ENCODE peak calls at places on chromosomes 1 and 21, in eight cellular contexts. S is fibroblast of mammary gland, K is GM20000, H is lower leg skin, B is cardiac muscle cell, P is endothelial cell, J is fibroblast of lung, W is BJ. L is an unnamed sample.
A peak's percentile ranks its signal among the peaks of the same experiment; 100 is the strongest.

GRCh38 chr21:39107739-39108138 is 75.5 kb downstream of the PSMG1 start:
- DNase-seq in S (no peak), K (no peak), H (peak; percentile 69), B (no peak), P (no peak), J (no peak), W (no peak), L (no peak)

GRCh38 chr1:59020151-59020997 is 236.5 kb upstream of the JUN start:
- DNase-seq in S (peak; percentile 87), K (peak; percentile 73), H (peak; percentile 88), B (peak; percentile 78), P (no peak), J (peak; percentile 86), W (peak; percentile 36), L (peak; percentile 78)

GRCh38 chr1:54291276-54292014 is 91.5 kb downstream of the MRPL37 start:
- DNase-seq in S (no peak), K (no peak), H (no peak), B (no peak), P (no peak), J (no peak), W (no peak), L (no peak)

GRCh38 chr1:47793563-47793962 is 203.6 kb downstream of the TRABD2B start:
- DNase-seq in S (no peak), K (no peak), H (no peak), B (no peak), P (no peak), J (no peak), W (no peak), L (no peak)

GRCh38 chr1:206909167-206909882 is 12.1 kb downstream of the IL24 start:
- DNase-seq in S (no peak), K (peak; percentile 42), H (peak; percentile 91), B (no peak), P (peak; percentile 57), J (no peak), W (no peak), L (no peak)

GRCh38 chr1:110551278-110551809 is 32.4 kb upstream of the KCNA10 start:
- DNase-seq in S (no peak), K (no peak), H (no peak), B (no peak), P (no peak), J (no peak), W (no peak), L (no peak)

GRCh38 chr1:108590436-108590835 is 30.5 kb downstream of the EEIG2 start:
- DNase-seq in S (peak; percentile 53), K (no peak), H (no peak), B (peak; percentile 85), P (no peak), J (peak; percentile 27), W (no peak), L (no peak)

GRCh38 chr1:44803312-44804095 is 3.3 kb downstream of the PLK3 start:
- DNase-seq in S (no peak), K (no peak), H (peak; percentile 83), B (no peak), P (no peak), J (no peak), W (no peak), L (no peak)

GRCh38 chr1:213973129-213973528 is 14.6 kb upstream of the PROX1 start:
- DNase-seq in S (no peak), K (no peak), H (no peak), B (no peak), P (no peak), J (no peak), W (no peak), L (no peak)

GRCh38 chr21:40846566-40847411 is at the start of gene DSCAM:
- DNase-seq in S (no peak), K (no peak), H (no peak), B (no peak), P (peak; percentile 24), J (no peak), W (no peak), L (no peak)

GRCh38 chr1:102181341-102181740 is 184.6 kb upstream of the OLFM3 start:
- DNase-seq in S (no peak), K (no peak), H (no peak), B (no peak), P (no peak), J (no peak), W (no peak), L (no peak)

GRCh38 chr1:3491291-3492246 is 37.1 kb downstream of the ARHGEF16 start:
- DNase-seq in S (peak; percentile 21), K (peak; percentile 93), H (peak; percentile 95), B (peak; percentile 54), P (peak; percentile 88), J (peak; percentile 29), W (no peak), L (peak; percentile 75)

GRCh38 chr1:26999440-26999987 is 6.0 kb downstream of the TRNP1 start:
- DNase-seq in S (peak; percentile 99), K (no peak), H (no peak), B (peak; percentile 99), P (peak; percentile 15), J (peak; percentile 98), W (peak; percentile 95), L (peak; percentile 96)

GRCh38 chr1:247740721-247741120 is 2.3 kb downstream of the OR14K1 start:
- DNase-seq in S (no peak), K (no peak), H (no peak), B (no peak), P (no peak), J (no peak), W (no peak), L (no peak)

GRCh38 chr1:214261206-214262123 is 19.5 kb upstream of the SMYD2 start:
- DNase-seq in S (peak; percentile 72), K (peak; percentile 67), H (peak; percentile 96), B (peak; percentile 81), P (peak; percentile 90), J (peak; percentile 72), W (peak; percentile 23), L (no peak)

GRCh38 chr1:192153276-192153675 is 5.0 kb upstream of the RGS18 start:
- DNase-seq in S (no peak), K (no peak), H (no peak), B (peak; percentile 36), P (no peak), J (peak; percentile 43), W (no peak), L (no peak)

GRCh38 chr1:1014896-1015681 is 1.8 kb downstream of the ISG15 start:
- DNase-seq in S (no peak), K (peak; percentile 22), H (no peak), B (no peak), P (no peak), J (no peak), W (no peak), L (no peak)
- TF ChIP-seq CTCF in S (peak; percentile 29), K (peak; percentile 32), H (no peak), B (peak; percentile 30), P (no peak), J (peak; percentile 35), W (peak; percentile 45), L (no peak)

GRCh38 chr1:205793959-205794730 is 18.9 kb downstream of the SLC41A1 start:
- DNase-seq in S (no peak), K (no peak), H (no peak), B (no peak), P (no peak), J (no peak), W (no peak), L (no peak)

GRCh38 chr1:205787287-205787916 is 12.1 kb upstream of the RAB29 start:
- DNase-seq in S (no peak), K (no peak), H (no peak), B (no peak), P (no peak), J (no peak), W (no peak), L (no peak)

GRCh38 chr1:205792481-205792881 is 17.2 kb upstream of the RAB29 start:
- DNase-seq in S (no peak), K (no peak), H (no peak), B (no peak), P (no peak), J (no peak), W (peak; percentile 18), L (no peak)

GRCh38 chr1:205792946-205793673 is 17.8 kb upstream of the RAB29 start:
- DNase-seq in S (no peak), K (no peak), H (no peak), B (no peak), P (no peak), J (no peak), W (no peak), L (no peak)

DNA sequence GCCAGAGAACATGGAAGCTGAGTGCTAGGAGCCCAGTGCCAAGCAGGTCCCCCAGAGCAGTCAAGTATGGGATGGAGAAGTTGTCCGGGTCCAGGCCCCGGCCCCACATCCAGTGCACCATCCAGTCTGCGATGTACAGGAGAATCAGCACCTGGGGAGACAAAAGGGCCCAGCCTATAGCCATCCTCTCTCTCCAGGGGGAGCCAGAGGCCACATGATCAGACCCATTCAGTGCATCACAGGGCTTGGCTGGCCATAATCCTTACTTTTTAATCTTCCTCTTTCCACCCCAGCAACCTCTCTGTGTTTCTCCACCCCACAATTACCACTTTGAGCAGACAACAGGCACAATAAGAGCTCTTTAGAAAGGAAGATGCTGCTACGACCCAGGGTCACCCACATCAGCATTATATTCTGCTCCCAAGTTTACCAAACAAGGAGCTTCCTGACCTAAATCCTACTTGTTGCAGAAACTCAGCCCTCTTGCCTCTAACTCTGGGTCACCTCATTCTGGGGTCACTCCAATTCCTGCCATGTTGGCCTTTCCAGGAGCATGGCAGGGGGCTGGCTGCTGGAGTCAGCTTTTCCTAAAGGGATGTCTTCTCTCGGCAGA is 16.4 kb upstream of the RAB29 start:
- DNase-seq in S (peak; percentile 47), K (peak; percentile 77), H (no peak), B (peak; percentile 64), P (peak; percentile 72), J (peak; percentile 48), W (no peak), L (no peak)
- TF ChIP-seq CTCF in S (peak; percentile 83), K (peak; percentile 87), H (no peak), B (peak; percentile 84), P (peak; percentile 52), J (peak; percentile 88), W (peak; percentile 87), L (peak; percentile 75)

DNA sequence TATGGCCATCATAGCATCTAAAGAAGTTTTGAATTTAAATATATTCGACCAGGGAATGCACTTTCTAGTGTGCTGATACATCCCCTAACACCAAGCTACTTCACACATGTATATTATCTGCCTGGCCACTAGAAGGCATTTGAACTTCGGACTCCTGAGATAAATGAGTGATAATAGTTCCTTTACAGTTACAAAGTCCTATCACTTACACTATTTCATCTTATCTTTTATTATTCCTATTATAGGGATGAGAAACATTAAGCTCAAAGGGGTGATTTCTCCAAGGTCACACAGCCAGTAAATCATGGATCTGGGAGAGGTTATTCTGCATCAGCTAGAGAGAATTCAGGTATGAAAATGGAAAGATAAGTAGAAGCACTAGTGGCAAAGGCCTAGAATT is 40.3 kb downstream of the GPATCH2 start:
- DNase-seq in S (no peak), K (no peak), H (no peak), B (no peak), P (no peak), J (no peak), W (no peak), L (no peak)
- TF ChIP-seq CTCF in S (no peak), K (no peak), H (no peak), B (no peak), P (peak; percentile 33), J (no peak), W (no peak), L (no peak)

GRCh38 chr1:154199563-154199879 is 6.6 kb downstream of the CFAP141 start:
- DNase-seq in S (no peak), K (no peak), H (no peak), B (no peak), P (no peak), J (peak; percentile 30), W (no peak), L (no peak)

GRCh38 chr1:154193821-154194220 is 1.9 kb upstream of the TPM3 start:
- DNase-seq in S (peak; percentile 36), K (no peak), H (peak; percentile 87), B (peak; percentile 26), P (no peak), J (no peak), W (no peak), L (no peak)

GRCh38 chr1:154198756-154199562 is 7.1 kb upstream of the TPM3 start:
- DNase-seq in S (peak; percentile 70), K (peak; percentile 52), H (no peak), B (peak; percentile 75), P (peak; percentile 56), J (peak; percentile 77), W (no peak), L (peak; percentile 77)
- TF ChIP-seq CTCF in S (peak; percentile 57), K (peak; percentile 30), H (no peak), B (peak; percentile 56), P (peak; percentile 41), J (peak; percentile 60), W (peak; percentile 65), L (peak; percentile 23)